ENCODE peak calls at places on chromosomes 6 and 20, in five cellular contexts. B is AG08396, W is neural progenitor cell, P is coronary artery, O is AML-193. C is an unnamed sample.

GRCh38 chr6:34145161-34146020 is 496 bp downstream of the GRM4 start:
- DNase-seq in P (no peak), O (no peak), W (peak; percentile 78), B (peak; percentile 73), C (peak; percentile 49)

GRCh38 chr6:120005292-120005976 is 655.9 kb upstream of the MAN1A1 start:
- DNase-seq in P (no peak), B (no peak), W (no peak), O (no peak), C (peak; percentile 1)

GRCh38 chr20:36070451-36070850 is 84.1 kb upstream of the EPB41L1 start:
- DNase-seq in W (peak; percentile 72), P (no peak), B (no peak), O (no peak), C (no peak)

GRCh38 chr6:131257104-131257503 is 121.8 kb downstream of the AKAP7 start:
- DNase-seq in W (no peak), B (no peak), O (no peak), P (no peak), C (no peak)

GRCh38 chr6:33714385-33715040 is 3.0 kb upstream of the UQCC2 start:
- DNase-seq in P (no peak), B (no peak), W (no peak), O (peak; percentile 5), C (no peak)

GRCh38 chr6:111817451-111818146 is 55.7 kb downstream of the FYN start:
- DNase-seq in O (no peak), B (no peak), P (no peak), W (no peak), C (no peak)

GRCh38 chr6:90644492-90644891 is 57.6 kb upstream of the MAP3K7 start:
- DNase-seq in P (no peak), B (no peak), O (no peak), W (no peak), C (no peak)

GRCh38 chr20:37500311-37500710 is 20.7 kb upstream of the NNAT start:
- DNase-seq in P (peak; percentile 35), B (no peak), O (no peak), W (no peak), C (no peak)

GRCh38 chr20:2759143-2759542 is 41.3 kb downstream of the CPXM1 start:
- DNase-seq in P (no peak), B (peak; percentile 5), O (no peak), W (no peak), C (no peak)

GRCh38 chr20:41287327-41287726 is 30.2 kb downstream of the ZHX3 start:
- DNase-seq in W (no peak), O (no peak), P (no peak), B (peak; percentile 29), C (peak; percentile 99)

GRCh38 chr6:24883618-24884017 is 52.1 kb downstream of the RIPOR2 start:
- DNase-seq in O (no peak), P (no peak), W (no peak), B (peak; percentile 18), C (no peak)

GRCh38 chr20:48656661-48657211 is 171.1 kb downstream of the PREX1 start:
- DNase-seq in W (peak; percentile 75), P (no peak), B (no peak), O (no peak), C (peak; percentile 45)

GRCh38 chr6:157879873-157880254 is 56.8 kb downstream of the SNX9 start:
- DNase-seq in P (no peak), B (no peak), O (no peak), W (peak; percentile 26), C (no peak)

GRCh38 chr20:5551621-5552020 is 198.6 kb upstream of the SHLD1 start:
- DNase-seq in P (no peak), B (no peak), O (no peak), W (no peak), C (no peak)

GRCh38 chr6:108114861-108115597 is 40.5 kb upstream of the OSTM1 start:
- DNase-seq in B (peak; percentile 65), P (no peak), W (peak; percentile 89), O (no peak), C (peak; percentile 48)

GRCh38 chr6:10528170-10528981 is 7.2 kb downstream of the GCNT2 start:
- DNase-seq in B (peak; percentile 32), W (no peak), P (no peak), O (peak; percentile 85), C (peak; percentile 82)

GRCh38 chr20:54624701-54625472 is 149.5 kb downstream of the DOK5 start:
- DNase-seq in B (no peak), O (no peak), W (peak; percentile 72), P (no peak), C (no peak)

GRCh38 chr20:3768342-3769130 is 983 bp upstream of the ADISSP start:
- DNase-seq in W (peak; percentile 94), B (peak; percentile 82), P (no peak), O (peak; percentile 59), C (peak; percentile 81)

GRCh38 chr6:99019341-99019740 is 71.6 kb upstream of the FBXL4 start:
- DNase-seq in W (no peak), P (no peak), O (no peak), B (no peak), C (peak; percentile 70)

GRCh38 chr6:113464959-113465358 is 392.2 kb upstream of the MARCKS start:
- DNase-seq in W (no peak), O (peak; percentile 91), B (peak; percentile 28), P (no peak), C (peak; percentile 92)

GRCh38 chr6:131917318-131917717 is 33.9 kb downstream of the CCN2 start:
- DNase-seq in P (no peak), O (peak; percentile 23), B (no peak), W (no peak), C (no peak)

GRCh38 chr6:158655569-158656450 is 6.0 kb downstream of the SYTL3 start:
- DNase-seq in O (no peak), B (no peak), W (no peak), P (no peak), C (no peak)

GRCh38 chr6:134175532-134176282 is 123.3 kb upstream of the SLC2A12 start:
- DNase-seq in O (peak; percentile 27), P (peak; percentile 92), W (peak; percentile 82), B (peak; percentile 74), C (peak; percentile 83)

GRCh38 chr20:63473555-63474449 is 1.3 kb upstream of the KCNQ2 start:
- DNase-seq in W (no peak), O (no peak), B (no peak), P (no peak), C (no peak)

GRCh38 chr6:126643352-126643751 is 303.4 kb downstream of the CENPW start:
- DNase-seq in B (no peak), O (no peak), P (no peak), W (no peak), C (no peak)

GRCh38 chr20:57927376-57927775 is 217.6 kb upstream of the PMEPA1 start:
- DNase-seq in B (no peak), P (no peak), W (no peak), O (no peak), C (no peak)

GRCh38 chr6:158311193-158311592 is 1.1 kb upstream of the TULP4 start:
- DNase-seq in B (no peak), P (no peak), O (no peak), W (no peak), C (no peak)

GRCh38 chr20:23206061-23206460 is 119.9 kb upstream of the CD93 start:
- DNase-seq in O (no peak), B (no peak), P (peak; percentile 50), W (no peak), C (no peak)

GRCh38 chr20:50728981-50729874 is 2.2 kb upstream of the PARD6B start:
- DNase-seq in O (no peak), B (no peak), W (no peak), P (no peak), C (peak; percentile 53)

GRCh38 chr20:17556842-17557674 is 12.8 kb upstream of the DSTN start:
- DNase-seq in P (no peak), B (no peak), O (no peak), W (no peak), C (peak; percentile 63)

GRCh38 chr20:32007787-32008616 is 2.2 kb upstream of the CCM2L start:
- DNase-seq in O (no peak), W (peak; percentile 16), P (no peak), B (no peak), C (peak; percentile 48)

GRCh38 chr20:46951405-46951804 is 56.8 kb downstream of the EYA2 start:
- DNase-seq in W (no peak), O (no peak), P (no peak), B (no peak), C (no peak)

GRCh38 chr6:11298651-11299420 is 66.4 kb upstream of the NEDD9 start:
- DNase-seq in W (peak; percentile 48), P (no peak), B (no peak), O (no peak), C (no peak)

GRCh38 chr6:137049095-137049494 is 4.3 kb upstream of the IL20RA start:
- DNase-seq in W (no peak), O (no peak), P (no peak), B (no peak), C (no peak)

GRCh38 chr6:107080036-107080435 is 35.3 kb downstream of the BEND3 start:
- DNase-seq in B (no peak), O (no peak), P (no peak), W (no peak), C (peak; percentile 13)

GRCh38 chr6:15036690-15037245 is 209.1 kb upstream of the JARID2 start:
- DNase-seq in W (peak; percentile 34), O (no peak), P (no peak), B (no peak), C (no peak)

GRCh38 chr6:82385961-82386360 is 22.3 kb downstream of the TPBG start:
- DNase-seq in O (no peak), P (no peak), W (no peak), B (no peak), C (no peak)

C was measured in ELR.